ENCODE peak calls at places on chromosome 19, in six cellular contexts. H is psoas muscle; D is fibroblast of lung; G is naive thymus-derived CD4-positive, alpha-beta T cell; U is heart left ventricle; P is spleen. R is an unnamed sample.

GRCh38 chr19:45446295-45446694 is 21.5 kb upstream of the FOSB start:
- DNase-seq in D (peak; percentile 60), H (no peak), G (no peak), P (no peak), U (no peak), R (peak; percentile 54)

GRCh38 chr19:20928371-20928770 is 5.3 kb downstream of the ZNF85 start:
- DNase-seq in U (no peak), D (peak; percentile 34), P (no peak), G (no peak), H (no peak), R (no peak)

GRCh38 chr19:11264452-11265176 is 2.3 kb upstream of the DOCK6 start:
- DNase-seq in D (no peak), U (peak; percentile 74), P (no peak), G (no peak), H (peak; percentile 69), R (no peak)

GRCh38 chr19:17332677-17333581 is 1.7 kb downstream of the ANO8 start:
- DNase-seq in G (peak; percentile 32), D (peak; percentile 52), P (peak; percentile 78), H (no peak), U (no peak), R (no peak)

GRCh38 chr19:49837425-49837824 is 13.5 kb upstream of the PTOV1 start:
- DNase-seq in P (no peak), U (no peak), H (no peak), G (no peak), D (no peak), R (no peak)

GRCh38 chr19:11382898-11383705 is 1.0 kb downstream of the EPOR start:
- DNase-seq in H (peak; percentile 71), U (peak; percentile 83), G (no peak), P (peak; percentile 91), D (no peak), R (peak; percentile 52)

GRCh38 chr19:11208526-11209471 is 11.5 kb upstream of the KANK2 start:
- DNase-seq in G (no peak), U (no peak), P (no peak), D (no peak), H (peak; percentile 62), R (no peak)

GRCh38 chr19:44587863-44588752 is 25.3 kb upstream of the IGSF23 start:
- DNase-seq in U (no peak), D (peak; percentile 99), P (no peak), G (peak; percentile 27), H (no peak), R (no peak)

DNA sequence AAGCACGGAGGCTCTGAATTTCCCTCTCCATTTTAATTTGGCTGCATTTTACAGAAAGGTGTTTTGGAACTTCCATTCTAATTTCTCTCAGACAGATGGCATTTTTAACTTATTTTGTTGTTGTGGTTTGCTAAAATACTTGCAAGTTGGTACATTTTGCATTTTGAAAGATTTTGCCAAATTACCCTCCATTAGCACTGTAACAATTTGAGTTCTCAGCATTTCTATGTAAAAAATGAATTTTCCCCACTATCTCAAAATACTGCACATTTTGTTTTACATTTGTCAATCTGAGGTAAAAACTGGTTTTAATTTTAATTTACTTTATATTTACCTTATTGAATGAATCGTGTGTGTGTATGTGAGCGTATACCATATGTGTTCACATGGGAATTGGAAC is 7.0 kb upstream of the HNRNPL start:
- DNase-seq in G (no peak), H (no peak), U (no peak), D (no peak), P (no peak), R (no peak)
- H3K4me3 ChIP-seq in G (no peak overlapping the region), H (no peak overlapping the region), U (no peak overlapping the region), D (no peak overlapping the region), P (no peak overlapping the region), R (no peak overlapping the region)

DNA sequence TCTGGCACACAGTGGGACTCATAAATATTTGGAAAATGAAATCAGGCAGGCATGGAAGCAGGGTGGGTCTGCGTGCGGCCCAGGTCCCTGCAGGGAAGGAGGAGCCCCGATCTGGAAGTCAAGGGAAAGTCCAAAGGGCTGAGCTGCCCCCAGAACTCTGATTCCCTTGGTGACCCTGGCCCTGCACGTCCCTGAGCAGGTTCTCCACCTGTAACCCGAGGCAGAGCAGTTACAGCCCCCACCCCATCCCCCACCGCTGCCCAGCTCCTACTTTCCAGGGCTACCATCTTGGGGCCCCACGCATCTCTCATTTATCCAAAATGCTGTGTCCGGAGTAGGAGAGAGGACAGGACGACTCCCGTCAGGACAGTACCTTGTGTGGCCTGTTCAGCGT is 2.1 kb downstream of the PLEKHF1 start:
- DNase-seq in G (no peak), P (peak; percentile 79), H (no peak), U (no peak), D (no peak), R (no peak)
- H3K4me1 ChIP-seq in G (peaks cover 55% of the 10 kb centered on the region), P (peaks cover 81% of the 10 kb centered on the region), H (peaks cover 71% of the 10 kb centered on the region), U (peaks cover 35% of the 10 kb centered on the region), D (peaks cover 25% of the 10 kb centered on the region), R (peaks cover 73% of the 10 kb centered on the region)

GRCh38 chr19:13001502-13002388 is 6.5 kb downstream of the NFIX start:
- DNase-seq in H (peak; percentile 89), G (no peak), D (peak; percentile 77), U (peak; percentile 72), P (no peak), R (no peak)
- H3K4me3 ChIP-seq in H (peak overlapping the region; percentile 60), G (no peak overlapping the region), D (peak overlapping the region; percentile 19), U (peak overlapping the region; percentile 23), P (no peak overlapping the region), R (no peak overlapping the region)

GRCh38 chr19:7226749-7227148 is 67.5 kb downstream of the INSR start:
- DNase-seq in U (no peak), G (no peak), D (no peak), P (no peak), H (no peak), R (no peak)
- H3K4me1 ChIP-seq in U (peaks cover 10% of the 10 kb centered on the region), G (no peaks in the 10 kb centered on the region), D (no peaks in the 10 kb centered on the region), P (peaks cover 4% of the 10 kb centered on the region), H (peaks cover 47% of the 10 kb centered on the region), R (no peaks in the 10 kb centered on the region)

GRCh38 chr19:57566396-57567256 is 7.0 kb upstream of the ZNF550 start:
- DNase-seq in H (no peak), U (no peak), P (no peak), G (no peak), D (peak; percentile 54), R (no peak)
- H3K4me3 ChIP-seq in H (no peak overlapping the region), U (no peak overlapping the region), P (no peak overlapping the region), G (no peak overlapping the region), D (no peak overlapping the region), R (no peak overlapping the region)